ENCODE peak calls at places on chromosomes 7 and 10, in ten cellular contexts. C is IMR-90, M is colonic mucosa, Y is A549, S is osteoblast, P is mesendoderm, N is neural progenitor cell, H is SJSA1, E is thoracic aorta, F is lower lobe of right lung. O is an unnamed sample.

GRCh38 chr7:30549933-30550493 is 44.7 kb upstream of the GARS1 start:
- DNase-seq in C (no peak), M (no peak), Y (no peak), S (no peak), P (peak; percentile 51), N (peak; percentile 62), H (no peak), E (no peak), F (no peak), O (peak; percentile 42)

GRCh38 chr10:122427280-122427679 is 27.2 kb upstream of the ARMS2 start:
- DNase-seq in C (no peak), M (no peak), Y (no peak), S (no peak), P (no peak), N (no peak), H (no peak), E (no peak), F (no peak), O (no peak)

GRCh38 chr7:1666251-1666778 is 3.8 kb upstream of the ELFN1 start:
- DNase-seq in C (no peak), M (no peak), Y (peak; percentile 51), S (peak; percentile 98), P (no peak), N (peak; percentile 47), H (no peak), E (no peak), F (peak; percentile 39), O (no peak)

GRCh38 chr10:105148921-105149320 is 507.8 kb downstream of the SORCS3 start:
- DNase-seq in C (no peak), M (no peak), Y (no peak), S (no peak), P (no peak), N (no peak), H (no peak), E (no peak), F (no peak), O (no peak)

GRCh38 chr7:50711271-50712175 is 71.2 kb downstream of the GRB10 start:
- DNase-seq in C (peak; percentile 35), M (no peak), Y (peak; percentile 55), S (no peak), P (no peak), N (no peak), H (no peak), E (no peak), F (no peak), O (peak; percentile 41)

GRCh38 chr7:16847381-16847860 is 34.4 kb downstream of the AGR3 start:
- DNase-seq in C (peak; percentile 6), M (peak; percentile 84), Y (peak; percentile 98), S (no peak), P (peak; percentile 70), N (no peak), H (peak; percentile 33), E (no peak), F (peak; percentile 76), O (no peak)

GRCh38 chr10:91924212-91925021 is 847 bp downstream of the BTAF1 start:
- DNase-seq in C (peak; percentile 10), M (no peak), Y (no peak), S (no peak), P (no peak), N (no peak), H (no peak), E (no peak), F (no peak), O (no peak)

GRCh38 chr7:25619963-25620799 is 391.9 kb upstream of the NPVF start:
- DNase-seq in C (no peak), M (no peak), Y (no peak), S (no peak), P (peak; percentile 4), N (no peak), H (no peak), E (no peak), F (no peak), O (peak; percentile 15)

GRCh38 chr7:28854750-28855074 is 103.4 kb downstream of the TRIL start:
- DNase-seq in C (peak; percentile 26), M (no peak), Y (no peak), S (no peak), P (no peak), N (no peak), H (no peak), E (no peak), F (no peak), O (no peak)

GRCh38 chr7:91976743-91977142 is 36.1 kb downstream of the AKAP9 start:
- DNase-seq in C (no peak), M (no peak), Y (no peak), S (no peak), P (no peak), N (no peak), H (no peak), E (no peak), F (no peak), O (no peak)

GRCh38 chr10:34091796-34092195 is 723.3 kb downstream of the PARD3 start:
- DNase-seq in C (no peak), M (no peak), Y (no peak), S (no peak), P (no peak), N (no peak), H (no peak), E (no peak), F (no peak), O (no peak)

GRCh38 chr10:17272648-17273047 is 44.6 kb downstream of the VIM start:
- DNase-seq in C (no peak), M (no peak), Y (no peak), S (no peak), P (no peak), N (no peak), H (no peak), E (no peak), F (no peak), O (no peak)

GRCh38 chr10:80397014-80397413 is 11.3 kb upstream of the PRXL2A start:
- DNase-seq in C (no peak), M (no peak), Y (no peak), S (no peak), P (peak; percentile 24), N (no peak), H (no peak), E (no peak), F (no peak), O (peak; percentile 49)

GRCh38 chr10:69751216-69751615 is 50.5 kb upstream of the COL13A1 start:
- DNase-seq in C (no peak), M (no peak), Y (no peak), S (peak; percentile 42), P (no peak), N (no peak), H (no peak), E (no peak), F (no peak), O (no peak)

GRCh38 chr7:43562383-43562782 is 20.5 kb upstream of the STK17A start:
- DNase-seq in C (no peak), M (no peak), Y (no peak), S (no peak), P (no peak), N (no peak), H (no peak), E (no peak), F (no peak), O (no peak)

GRCh38 chr7:23191022-23191421 is 9.2 kb downstream of the NUP42 start:
- DNase-seq in C (no peak), M (no peak), Y (no peak), S (no peak), P (no peak), N (no peak), H (no peak), E (no peak), F (no peak), O (no peak)
- H3K4me1 ChIP-seq in C (no peaks in the 10 kb centered on the region), M (no peaks in the 10 kb centered on the region), Y (no peaks in the 10 kb centered on the region), S (no peaks in the 10 kb centered on the region), P (no peaks in the 10 kb centered on the region), N (no peaks in the 10 kb centered on the region), H (no peaks in the 10 kb centered on the region), E (peaks cover 2% of the 10 kb centered on the region), F (no peaks in the 10 kb centered on the region), O (peaks cover 6% of the 10 kb centered on the region)

DNA sequence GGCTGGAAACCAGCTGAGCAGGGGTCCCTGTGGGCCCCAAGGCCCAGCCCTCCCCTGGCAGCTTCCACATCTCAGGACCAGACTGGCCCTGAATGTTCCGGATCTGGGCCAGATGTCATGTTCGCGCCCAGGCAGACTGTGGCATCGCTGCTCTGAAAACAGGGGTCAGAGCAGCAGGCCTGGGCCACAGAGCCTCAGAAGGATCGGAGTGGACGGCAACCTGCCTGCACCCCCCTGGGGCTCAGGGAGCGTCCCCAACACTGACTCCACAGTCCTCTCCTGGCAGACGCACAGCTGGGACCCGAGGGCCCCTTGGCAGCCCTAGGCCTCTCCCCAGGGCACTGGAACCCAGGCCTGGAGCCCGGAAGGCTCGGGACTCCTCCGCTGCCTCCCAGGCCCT is 91.3 kb upstream of the DNAAF5 start:
- DNase-seq in C (no peak), M (no peak), Y (no peak), S (peak; percentile 82), P (no peak), N (no peak), H (no peak), E (no peak), F (no peak), O (no peak)
- H3K4me1 ChIP-seq in C (no peaks in the 10 kb centered on the region), M (no peaks in the 10 kb centered on the region), Y (peaks cover 11% of the 10 kb centered on the region), S (no peaks in the 10 kb centered on the region), P (no peaks in the 10 kb centered on the region), N (no peaks in the 10 kb centered on the region), H (no peaks in the 10 kb centered on the region), E (no peaks in the 10 kb centered on the region), F (no peaks in the 10 kb centered on the region), O (no peaks in the 10 kb centered on the region)

DNA sequence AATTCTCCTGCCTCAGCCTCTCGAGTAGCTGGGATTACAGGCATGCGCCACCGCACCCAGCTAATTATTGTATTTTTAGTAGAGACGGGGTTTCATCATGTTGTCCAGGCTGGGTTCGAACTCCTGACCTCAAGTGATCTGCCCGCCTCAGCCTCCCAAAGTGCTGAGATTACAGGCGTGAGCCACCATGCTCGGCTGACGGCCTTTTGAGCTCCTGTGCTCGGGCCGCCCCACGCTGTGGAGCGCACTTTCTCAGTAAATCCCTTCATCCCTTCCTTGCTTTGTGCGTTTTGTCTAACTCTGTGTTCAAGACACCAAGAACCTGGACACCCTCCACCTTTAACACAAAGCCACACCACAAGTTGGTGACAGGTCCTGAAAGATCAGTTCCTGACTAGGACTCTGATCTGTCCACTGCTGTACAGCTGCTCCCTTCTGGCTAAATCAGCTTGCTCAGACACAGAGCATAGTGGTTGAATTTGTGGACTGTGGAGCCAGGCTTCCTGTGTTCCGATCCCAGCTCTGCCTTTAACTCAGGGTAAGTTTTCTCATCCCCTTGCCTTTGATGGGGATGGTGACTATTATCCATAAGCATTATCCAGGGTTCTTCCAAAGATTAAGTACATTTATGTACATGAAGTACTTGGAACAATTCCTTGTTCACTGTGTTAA is 20.1 kb downstream of the CHST3 start:
- DNase-seq in C (no peak), M (no peak), Y (no peak), S (peak; percentile 58), P (no peak), N (no peak), H (no peak), E (no peak), F (no peak), O (no peak)
- H3K4me1 ChIP-seq in C (peaks cover 41% of the 10 kb centered on the region), M (no peaks in the 10 kb centered on the region), Y (peaks cover 33% of the 10 kb centered on the region), S (peaks cover 78% of the 10 kb centered on the region), P (peaks cover 2% of the 10 kb centered on the region), N (peaks cover 25% of the 10 kb centered on the region), H (peaks cover 39% of the 10 kb centered on the region), E (peaks cover 88% of the 10 kb centered on the region), F (peaks cover 82% of the 10 kb centered on the region), O (peaks cover 55% of the 10 kb centered on the region)

GRCh38 chr7:37346761-37347160 is 101.9 kb downstream of the ELMO1 start:
- DNase-seq in C (no peak), M (no peak), Y (no peak), S (no peak), P (no peak), N (peak; percentile 28), H (no peak), E (no peak), F (no peak), O (no peak)
- H3K4me1 ChIP-seq in C (no peaks in the 10 kb centered on the region), M (no peaks in the 10 kb centered on the region), Y (no peaks in the 10 kb centered on the region), S (no peaks in the 10 kb centered on the region), P (peaks cover 2% of the 10 kb centered on the region), N (peaks cover 31% of the 10 kb centered on the region), H (no peaks in the 10 kb centered on the region), E (peaks cover 17% of the 10 kb centered on the region), F (peaks cover 42% of the 10 kb centered on the region), O (peaks cover 58% of the 10 kb centered on the region)